ENCODE peak calls at places on chromosomes 12 and 14, in four cellular contexts. One of them, this sample, is unnamed. For H3K4me1, the result is how much of the 10 kb centered on the place peaks cover.

GRCh38 chr12:109502332-109502731 is 24.9 kb downstream of the UBE3B start:
- DNase-seq in endothelial cell of umbilical vein: no peak
- DNase-seq in A549: no peak
- DNase-seq in left ventricle myocardium inferior: no peak
- DNase-seq in this sample: no peak

GRCh38 chr14:94621358-94622134 is 9.4 kb downstream of the SERPINA3 start:
- DNase-seq in endothelial cell of umbilical vein: no peak
- DNase-seq in A549: no peak
- DNase-seq in left ventricle myocardium inferior: no peak
- DNase-seq in this sample: no peak

GRCh38 chr14:92473261-92473946 is 40.2 kb upstream of the RIN3 start:
- DNase-seq in endothelial cell of umbilical vein: no peak
- DNase-seq in A549: peak
- DNase-seq in left ventricle myocardium inferior: peak
- DNase-seq in this sample: peak

GRCh38 chr14:96253140-96253539 is 2.9 kb upstream of the BDKRB1 start:
- DNase-seq in endothelial cell of umbilical vein: no peak
- DNase-seq in A549: peak
- DNase-seq in left ventricle myocardium inferior: no peak
- DNase-seq in this sample: peak

GRCh38 chr12:47862157-47862556 is 42.5 kb upstream of the HDAC7 start:
- DNase-seq in endothelial cell of umbilical vein: no peak
- DNase-seq in A549: no peak
- DNase-seq in left ventricle myocardium inferior: no peak
- DNase-seq in this sample: no peak

GRCh38 chr14:89787525-89787924 is 167.0 kb downstream of the EFCAB11 start:
- DNase-seq in endothelial cell of umbilical vein: no peak
- DNase-seq in A549: no peak
- DNase-seq in left ventricle myocardium inferior: no peak
- DNase-seq in this sample: no peak

GRCh38 chr14:51093371-51094281 is 1.3 kb downstream of the TRIM9 start:
- DNase-seq in endothelial cell of umbilical vein: no peak
- DNase-seq in A549: peak
- DNase-seq in left ventricle myocardium inferior: peak
- DNase-seq in this sample: no peak

GRCh38 chr14:74402264-74403251 is 23.5 kb downstream of the SYNDIG1L start:
- DNase-seq in endothelial cell of umbilical vein: no peak
- DNase-seq in A549: no peak
- DNase-seq in left ventricle myocardium inferior: no peak
- DNase-seq in this sample: no peak

GRCh38 chr12:62653740-62654139 is 187.1 kb downstream of the MON2 start:
- DNase-seq in endothelial cell of umbilical vein: no peak
- DNase-seq in A549: no peak
- DNase-seq in left ventricle myocardium inferior: no peak
- DNase-seq in this sample: no peak

GRCh38 chr14:56065621-56066295 is 52.5 kb upstream of the PELI2 start:
- DNase-seq in endothelial cell of umbilical vein: no peak
- DNase-seq in A549: no peak
- DNase-seq in left ventricle myocardium inferior: no peak
- DNase-seq in this sample: no peak

GRCh38 chr14:85531594-85532391 is 1.8 kb downstream of the FLRT2 start:
- DNase-seq in endothelial cell of umbilical vein: peak
- DNase-seq in A549: peak
- DNase-seq in left ventricle myocardium inferior: peak
- DNase-seq in this sample: peak

GRCh38 chr14:73209943-73210342 is 27.4 kb upstream of the PAPLN start:
- DNase-seq in endothelial cell of umbilical vein: peak
- DNase-seq in A549: no peak
- DNase-seq in left ventricle myocardium inferior: no peak
- DNase-seq in this sample: no peak

GRCh38 chr12:24027352-24027751 is 77.9 kb upstream of the SOX5 start:
- DNase-seq in endothelial cell of umbilical vein: no peak
- DNase-seq in A549: no peak
- DNase-seq in left ventricle myocardium inferior: no peak
- DNase-seq in this sample: no peak

GRCh38 chr12:13583630-13584029 is 387.1 kb downstream of the EMP1 start:
- DNase-seq in endothelial cell of umbilical vein: no peak
- DNase-seq in A549: no peak
- DNase-seq in left ventricle myocardium inferior: no peak
- DNase-seq in this sample: no peak

GRCh38 chr12:98727196-98727595 is 82.1 kb downstream of the APAF1 start:
- DNase-seq in endothelial cell of umbilical vein: no peak
- DNase-seq in A549: no peak
- DNase-seq in left ventricle myocardium inferior: no peak
- DNase-seq in this sample: no peak

GRCh38 chr12:109910969-109911348 is 10.9 kb downstream of the TCHP start:
- DNase-seq in endothelial cell of umbilical vein: no peak
- DNase-seq in A549: peak
- DNase-seq in left ventricle myocardium inferior: no peak
- DNase-seq in this sample: no peak

GRCh38 chr12:14691560-14691959 is 4.8 kb downstream of the GUCY2C start:
- DNase-seq in endothelial cell of umbilical vein: no peak
- DNase-seq in A549: no peak
- DNase-seq in left ventricle myocardium inferior: peak
- DNase-seq in this sample: no peak

GRCh38 chr12:62919827-62920226 is 15.1 kb downstream of the PPM1H start:
- DNase-seq in endothelial cell of umbilical vein: peak
- DNase-seq in A549: no peak
- DNase-seq in left ventricle myocardium inferior: no peak
- DNase-seq in this sample: peak

GRCh38 chr12:106657499-106657898 is 74.7 kb downstream of the RFX4 start:
- DNase-seq in endothelial cell of umbilical vein: no peak
- DNase-seq in A549: no peak
- DNase-seq in left ventricle myocardium inferior: no peak
- DNase-seq in this sample: no peak

GRCh38 chr14:32077081-32078029 is at the start of gene ARHGAP5:
- DNase-seq in endothelial cell of umbilical vein: peak
- DNase-seq in A549: peak
- DNase-seq in left ventricle myocardium inferior: no peak
- DNase-seq in this sample: no peak

GRCh38 chr12:115012861-115013667 is 329.1 kb upstream of the TBX3 start:
- DNase-seq in endothelial cell of umbilical vein: no peak
- DNase-seq in A549: no peak
- DNase-seq in left ventricle myocardium inferior: peak
- DNase-seq in this sample: no peak

GRCh38 chr14:87813211-87813610 is 179.8 kb downstream of the GALC start:
- DNase-seq in endothelial cell of umbilical vein: no peak
- DNase-seq in A549: no peak
- DNase-seq in left ventricle myocardium inferior: no peak
- DNase-seq in this sample: no peak

GRCh38 chr14:90513151-90514014 is 116.6 kb downstream of the CALM1 start:
- DNase-seq in endothelial cell of umbilical vein: no peak
- DNase-seq in A549: peak
- DNase-seq in left ventricle myocardium inferior: peak
- DNase-seq in this sample: peak

GRCh38 chr14:67533754-67534085 is 630 bp downstream of the PLEKHH1 start:
- DNase-seq in endothelial cell of umbilical vein: no peak
- DNase-seq in A549: no peak
- DNase-seq in left ventricle myocardium inferior: no peak
- DNase-seq in this sample: no peak

GRCh38 chr14:67532998-67533753 is at the start of gene PLEKHH1:
- DNase-seq in endothelial cell of umbilical vein: peak
- DNase-seq in A549: peak
- DNase-seq in left ventricle myocardium inferior: peak
- DNase-seq in this sample: peak

GRCh38 chr14:67536087-67536486 is 3.0 kb downstream of the PLEKHH1 start:
- DNase-seq in endothelial cell of umbilical vein: no peak
- DNase-seq in A549: no peak
- DNase-seq in left ventricle myocardium inferior: no peak
- DNase-seq in this sample: no peak

GRCh38 chr14:67529947-67530935 is 2.8 kb upstream of the PLEKHH1 start:
- DNase-seq in endothelial cell of umbilical vein: no peak
- DNase-seq in A549: no peak
- DNase-seq in left ventricle myocardium inferior: no peak
- DNase-seq in this sample: no peak

DNA sequence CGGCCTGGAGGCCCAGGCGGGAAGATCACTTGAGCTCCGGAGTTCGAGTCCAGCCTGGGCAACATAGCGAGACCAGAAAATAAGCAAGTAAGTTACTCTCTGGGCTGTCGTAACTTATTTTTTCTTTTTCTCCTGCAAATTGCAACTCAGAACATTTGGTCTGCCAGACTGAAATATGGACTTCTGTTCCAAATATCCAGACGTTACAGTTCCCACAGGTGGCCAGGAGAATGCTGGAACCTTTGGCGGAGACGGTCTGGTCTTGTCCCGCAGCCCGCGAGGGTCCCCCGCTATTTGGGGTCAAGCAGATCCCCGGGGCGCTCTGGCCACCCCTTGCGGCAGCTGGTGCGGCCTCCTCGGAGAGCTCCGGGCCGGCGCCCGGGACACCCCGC is 488 bp upstream of the PLEKHH1 start:
- DNase-seq in endothelial cell of umbilical vein: no peak
- DNase-seq in A549: no peak
- DNase-seq in left ventricle myocardium inferior: no peak
- DNase-seq in this sample: no peak
- H3K4me1 ChIP-seq in endothelial cell of umbilical vein: under half
- H3K4me1 ChIP-seq in A549: under half
- H3K4me1 ChIP-seq in left ventricle myocardium inferior: under half
- H3K4me1 ChIP-seq in this sample: under half

GRCh38 chr12:108126990-108127468 is 2.1 kb upstream of the WSCD2 start:
- DNase-seq in endothelial cell of umbilical vein: no peak
- DNase-seq in A549: no peak
- DNase-seq in left ventricle myocardium inferior: no peak
- DNase-seq in this sample: no peak

GRCh38 chr12:108126212-108126611 is 2.9 kb upstream of the WSCD2 start:
- DNase-seq in endothelial cell of umbilical vein: no peak
- DNase-seq in A549: no peak
- DNase-seq in left ventricle myocardium inferior: no peak
- DNase-seq in this sample: no peak

GRCh38 chr12:108128221-108129016 is 669 bp upstream of the WSCD2 start:
- DNase-seq in endothelial cell of umbilical vein: no peak
- DNase-seq in A549: no peak
- DNase-seq in left ventricle myocardium inferior: no peak
- DNase-seq in this sample: no peak

GRCh38 chr12:108129017-108129812 is at the start of gene WSCD2:
- DNase-seq in endothelial cell of umbilical vein: no peak
- DNase-seq in A549: peak
- DNase-seq in left ventricle myocardium inferior: peak
- DNase-seq in this sample: no peak

DNA sequence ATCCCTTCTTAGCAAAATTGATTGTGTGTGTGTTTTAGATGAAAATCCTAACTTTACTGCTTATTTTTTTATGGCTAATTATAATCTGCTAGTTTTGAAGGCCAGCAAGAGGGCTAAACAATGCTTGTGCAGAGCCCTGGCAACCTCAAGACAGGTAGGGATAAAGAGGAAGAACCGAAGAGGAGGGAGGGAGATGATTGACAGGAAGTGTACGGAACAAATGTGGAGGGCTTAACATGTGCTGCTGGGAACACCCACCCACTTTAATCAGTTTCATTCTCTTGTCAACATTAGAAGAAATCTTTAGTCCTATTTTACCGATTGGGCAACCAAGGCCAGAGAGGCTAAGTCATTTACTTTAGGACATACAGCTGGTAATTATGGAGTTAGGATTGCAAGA is 1.4 kb upstream of the WSCD2 start:
- DNase-seq in endothelial cell of umbilical vein: no peak
- DNase-seq in A549: no peak
- DNase-seq in left ventricle myocardium inferior: no peak
- DNase-seq in this sample: no peak
- H3K27ac ChIP-seq in endothelial cell of umbilical vein: no peak
- H3K27ac ChIP-seq in A549: no peak
- H3K27ac ChIP-seq in left ventricle myocardium inferior: no peak
- H3K27ac ChIP-seq in this sample: no peak

GRCh38 chr12:121026274-121027045 is 10.2 kb upstream of the C12orf43 start:
- DNase-seq in endothelial cell of umbilical vein: no peak
- DNase-seq in A549: no peak
- DNase-seq in left ventricle myocardium inferior: no peak
- DNase-seq in this sample: no peak
- TF ChIP-seq CTCF in endothelial cell of umbilical vein: no peak
- TF ChIP-seq CTCF in A549: no peak
- TF ChIP-seq CTCF in left ventricle myocardium inferior: no peak
- TF ChIP-seq CTCF in this sample: peak

GRCh38 chr14:69632752-69633151 is 21.4 kb downstream of the SUSD6 start:
- DNase-seq in endothelial cell of umbilical vein: peak
- DNase-seq in A549: no peak
- DNase-seq in left ventricle myocardium inferior: no peak
- DNase-seq in this sample: no peak

GRCh38 chr14:69631509-69631908 is 20.1 kb downstream of the SUSD6 start:
- DNase-seq in endothelial cell of umbilical vein: no peak
- DNase-seq in A549: no peak
- DNase-seq in left ventricle myocardium inferior: no peak
- DNase-seq in this sample: no peak

GRCh38 chr14:69632154-69632553 is 20.8 kb downstream of the SUSD6 start:
- DNase-seq in endothelial cell of umbilical vein: no peak
- DNase-seq in A549: no peak
- DNase-seq in left ventricle myocardium inferior: no peak
- DNase-seq in this sample: no peak

GRCh38 chr14:69634871-69635270 is 23.5 kb downstream of the SUSD6 start:
- DNase-seq in endothelial cell of umbilical vein: no peak
- DNase-seq in A549: no peak
- DNase-seq in left ventricle myocardium inferior: no peak
- DNase-seq in this sample: no peak

DNA sequence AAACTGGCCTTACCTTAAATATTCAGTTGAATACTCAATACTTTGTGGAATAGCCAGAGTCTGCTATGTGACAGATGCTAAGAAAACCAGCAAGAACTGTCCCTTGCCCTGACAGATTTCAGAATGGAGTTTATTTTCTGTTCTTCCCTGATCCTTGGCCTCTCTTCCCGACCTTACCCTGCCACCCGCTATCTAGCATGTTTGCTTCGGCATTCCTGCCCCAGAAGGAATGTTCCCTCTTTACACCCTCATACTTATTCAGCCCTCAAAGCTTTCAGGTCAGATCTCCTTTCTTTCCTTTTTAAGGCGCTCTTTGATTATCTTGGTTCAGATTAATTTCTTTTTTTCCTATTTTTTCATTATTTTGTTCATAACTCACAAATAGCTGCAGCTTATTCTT is 21.8 kb downstream of the SUSD6 start:
- DNase-seq in endothelial cell of umbilical vein: no peak
- DNase-seq in A549: no peak
- DNase-seq in left ventricle myocardium inferior: no peak
- DNase-seq in this sample: no peak
- H3K4me1 ChIP-seq in endothelial cell of umbilical vein: under half
- H3K4me1 ChIP-seq in A549: under half
- H3K4me1 ChIP-seq in left ventricle myocardium inferior: half or more
- H3K4me1 ChIP-seq in this sample: under half

GRCh38 chr12:33676866-33677265 is 237.2 kb upstream of the SYT10 start:
- DNase-seq in endothelial cell of umbilical vein: no peak
- DNase-seq in A549: no peak
- DNase-seq in left ventricle myocardium inferior: no peak
- DNase-seq in this sample: no peak
- H3K27ac ChIP-seq in endothelial cell of umbilical vein: no peak
- H3K27ac ChIP-seq in A549: no peak
- H3K27ac ChIP-seq in left ventricle myocardium inferior: no peak
- H3K27ac ChIP-seq in this sample: no peak

DNA sequence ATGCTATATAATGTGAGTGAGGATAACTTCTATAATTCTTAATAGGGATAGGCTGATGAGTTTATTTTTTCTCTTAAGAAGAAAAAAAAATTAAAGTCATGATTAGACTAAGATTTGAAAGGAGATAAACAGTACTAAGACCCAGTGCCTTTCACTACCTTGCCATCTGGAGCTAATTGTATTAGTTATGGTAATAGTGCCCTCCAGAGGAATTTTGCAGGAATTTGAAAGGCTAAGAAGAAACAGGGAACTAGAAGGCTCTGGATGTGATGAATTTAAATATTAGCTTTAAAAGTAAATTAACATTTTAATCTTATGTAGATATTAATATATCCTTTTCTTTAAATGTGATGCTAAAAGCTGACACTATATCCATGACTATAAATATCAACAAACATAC is 36.6 kb upstream of the PIK3C2G start:
- DNase-seq in endothelial cell of umbilical vein: no peak
- DNase-seq in A549: peak
- DNase-seq in left ventricle myocardium inferior: no peak
- DNase-seq in this sample: no peak
- TF ChIP-seq CTCF in endothelial cell of umbilical vein: peak
- TF ChIP-seq CTCF in A549: peak
- TF ChIP-seq CTCF in left ventricle myocardium inferior: peak
- TF ChIP-seq CTCF in this sample: peak